ENCODE peak calls at places on chromosome 5, in ten cellular contexts. D is upper lobe of right lung, Y is neural progenitor cell, F is GM23248, N is mesendoderm, C is cardiac muscle cell, Z is heart right ventricle, R is adrenal gland, K is dorsolateral prefrontal cortex, V is A549. H is an unnamed sample.

GRCh38 chr5:151799407-151799806 is 27.7 kb downstream of the G3BP1 start:
- DNase-seq in V (no peak), D (no peak), C (no peak), K (no peak), Z (no peak), N (no peak), R (no peak), F (peak; percentile 58), Y (no peak), H (no peak)

GRCh38 chr5:11166906-11167305 is 405.9 kb upstream of the DAP start:
- DNase-seq in C (no peak), R (no peak), N (no peak), K (no peak), D (no peak), Y (no peak), F (peak; percentile 23), V (no peak), Z (no peak), H (no peak)

GRCh38 chr5:176185133-176185733 is 53.0 kb upstream of the SIMC1 start:
- DNase-seq in D (no peak), V (no peak), F (no peak), Z (no peak), R (no peak), Y (no peak), C (no peak), N (no peak), K (no peak), H (no peak)

GRCh38 chr5:55521903-55522302 is 12.9 kb downstream of the PLPP1 start:
- DNase-seq in F (no peak), N (no peak), Z (no peak), D (no peak), C (no peak), Y (no peak), K (no peak), V (no peak), R (no peak), H (no peak)

GRCh38 chr5:112390327-112390726 is 28.8 kb downstream of the EPB41L4A start:
- DNase-seq in Z (no peak), N (no peak), C (peak; percentile 6), F (no peak), D (peak; percentile 65), V (no peak), Y (peak; percentile 26), R (no peak), K (peak; percentile 48), H (no peak)

GRCh38 chr5:79774171-79774854 is 84.7 kb downstream of the CMYA5 start:
- DNase-seq in R (no peak), K (peak; percentile 76), V (peak; percentile 15), N (peak; percentile 95), Z (no peak), C (peak; percentile 64), D (no peak), F (peak; percentile 59), Y (peak; percentile 74), H (no peak)

GRCh38 chr5:156406023-156406422 is 79.1 kb downstream of the SGCD start:
- DNase-seq in K (no peak), C (no peak), D (no peak), Y (no peak), N (no peak), V (no peak), R (no peak), Z (no peak), F (no peak), H (no peak)

GRCh38 chr5:14669975-14670374 is 5.5 kb downstream of the OTULIN start:
- DNase-seq in R (no peak), Z (no peak), F (peak; percentile 59), V (no peak), D (no peak), K (no peak), C (no peak), Y (no peak), N (peak; percentile 37), H (no peak)

GRCh38 chr5:79771387-79771786 is 81.8 kb downstream of the CMYA5 start:
- DNase-seq in V (no peak), C (no peak), D (no peak), Y (no peak), Z (no peak), N (peak; percentile 96), R (no peak), F (peak; percentile 83), K (no peak), H (no peak)

GRCh38 chr5:121658221-121658620 is 193.5 kb upstream of the FTMT start:
- DNase-seq in Y (no peak), D (no peak), R (no peak), N (no peak), F (no peak), Z (no peak), K (no peak), C (no peak), V (no peak), H (no peak)

GRCh38 chr5:72955768-72956323 is at the start of gene FCHO2:
- DNase-seq in F (peak; percentile 98), K (peak; percentile 98), R (peak; percentile 99), C (peak; percentile 98), D (peak; percentile 100), Z (peak; percentile 100), N (peak; percentile 97), V (peak; percentile 95), Y (peak; percentile 99), H (peak; percentile 97)

GRCh38 chr5:72951850-72952468 is 3.9 kb upstream of the FCHO2 start:
- DNase-seq in C (no peak), D (no peak), N (no peak), F (peak; percentile 87), Z (no peak), R (no peak), Y (no peak), K (no peak), V (peak; percentile 41), H (peak; percentile 10)

GRCh38 chr5:72955143-72955767 is 586 bp upstream of the FCHO2 start:
- DNase-seq in Y (peak; percentile 74), C (no peak), K (no peak), N (peak; percentile 74), D (peak; percentile 92), F (no peak), V (no peak), R (peak; percentile 77), Z (peak; percentile 88), H (no peak)

GRCh38 chr5:72956324-72957140 is 691 bp downstream of the FCHO2 start:
- DNase-seq in F (peak; percentile 77), C (peak; percentile 70), K (peak; percentile 60), Y (peak; percentile 72), N (peak; percentile 55), R (peak; percentile 61), Z (peak; percentile 50), V (peak; percentile 47), D (peak; percentile 83), H (peak; percentile 69)

DNA sequence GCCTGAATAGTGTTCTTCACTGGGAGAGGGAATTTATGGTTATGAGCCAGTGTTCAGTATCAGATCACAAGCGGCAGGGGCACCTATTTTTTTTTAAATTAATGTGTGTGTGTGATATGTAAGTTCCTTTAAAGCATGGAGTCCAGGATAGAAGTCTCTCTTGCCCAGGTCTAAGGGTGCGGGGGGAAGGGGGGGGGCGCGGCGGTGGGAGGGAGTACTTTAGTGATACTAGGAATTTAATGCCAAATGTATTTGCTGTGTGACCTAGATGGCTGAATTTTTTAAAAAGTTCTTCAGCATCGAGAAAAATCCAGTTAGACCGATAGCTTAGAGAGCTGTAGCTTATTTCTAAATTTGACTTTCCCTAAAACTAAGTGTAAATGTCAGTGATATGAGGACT is 1.5 kb upstream of the FCHO2 start:
- DNase-seq in D (no peak), C (no peak), K (no peak), R (no peak), Z (no peak), F (no peak), Y (no peak), N (no peak), V (no peak), H (no peak)
- H3K4me3 ChIP-seq in D (peak overlapping the region; percentile 64), C (peak overlapping the region; percentile 73), K (no peak overlapping the region), R (no peak overlapping the region), Z (peak overlapping the region; percentile 81), F (peak overlapping the region; percentile 82), Y (no peak overlapping the region), N (no peak overlapping the region), V (no peak overlapping the region), H (no peak overlapping the region)

GRCh38 chr5:133760532-133760931 is 148.2 kb upstream of the FSTL4 start:
- DNase-seq in Z (no peak), D (no peak), C (no peak), Y (no peak), V (no peak), N (no peak), R (no peak), K (no peak), F (no peak), H (no peak)
- H3K27ac ChIP-seq in Z (no peak overlapping the region), D (no peak overlapping the region), C (no peak overlapping the region), Y (no peak overlapping the region), V (no peak overlapping the region), N (no peak overlapping the region), R (no peak overlapping the region), K (no peak overlapping the region), F (no peak overlapping the region), H (no peak overlapping the region)

GRCh38 chr5:131286400-131286715 is 22.5 kb downstream of the CDC42SE2 start:
- DNase-seq in C (no peak), R (no peak), V (no peak), Y (no peak), Z (no peak), N (no peak), K (no peak), F (no peak), D (no peak), H (no peak)
- H3K4me3 ChIP-seq in C (no peak overlapping the region), R (no peak overlapping the region), V (no peak overlapping the region), Y (no peak overlapping the region), Z (no peak overlapping the region), N (no peak overlapping the region), K (no peak overlapping the region), F (no peak overlapping the region), D (no peak overlapping the region), H (no peak overlapping the region)

DNA sequence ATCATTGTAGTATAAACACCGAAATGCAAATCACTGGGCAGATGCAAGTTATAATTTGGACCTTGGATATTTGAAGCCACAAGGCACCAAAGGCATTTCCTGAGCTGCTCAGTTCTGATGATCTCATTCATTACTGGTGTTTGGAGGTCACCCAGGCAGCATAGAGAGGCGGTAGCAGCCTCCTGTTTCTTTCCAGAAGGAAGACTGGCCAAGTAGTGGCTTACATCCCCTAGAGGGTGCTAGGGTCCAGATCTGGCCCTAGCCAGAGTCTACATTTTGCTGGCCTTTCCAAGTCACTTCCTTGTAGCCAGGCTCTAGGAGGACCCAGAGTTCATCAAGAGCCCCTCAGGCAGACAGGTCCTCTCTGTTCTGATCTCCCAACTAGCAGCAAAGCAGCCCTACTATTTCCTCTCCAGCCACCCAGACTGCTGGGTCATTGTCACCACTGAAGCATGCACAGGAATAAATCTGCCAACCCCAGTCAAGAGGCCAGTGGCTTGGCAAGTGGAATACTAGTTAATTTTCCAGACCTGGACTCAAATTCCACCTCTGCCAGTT is 33.4 kb upstream of the TTC1 start:
- DNase-seq in R (no peak), Z (no peak), K (no peak), Y (no peak), V (peak; percentile 26), D (no peak), C (no peak), N (peak; percentile 60), F (peak; percentile 97), H (peak; percentile 93)
- H3K27ac ChIP-seq in R (peak overlapping the region; percentile 65), Z (peak overlapping the region; percentile 40), K (no peak overlapping the region), Y (no peak overlapping the region), V (no peak overlapping the region), D (no peak overlapping the region), C (no peak overlapping the region), N (no peak overlapping the region), F (peak overlapping the region; percentile 62), H (peak overlapping the region; percentile 57)